ENCODE peak calls at places on chromosomes 4 and X, in four cellular contexts. One of them, this sample, is unnamed. For H3K4me1, the result is how much of the 10 kb centered on the place peaks cover.

GRCh38 chr4:88522702-88523324 is 763 bp downstream of the PYURF start:
- DNase-seq in right cardiac atrium: peak
- DNase-seq in ovary: peak
- DNase-seq in pancreas: peak
- DNase-seq in this sample: peak

GRCh38 chr4:117477925-117478324 is 392.5 kb upstream of the TRAM1L1 start:
- DNase-seq in pancreas: no peak
- DNase-seq in ovary: no peak
- DNase-seq in right cardiac atrium: no peak
- DNase-seq in this sample: no peak

GRCh38 chr4:154313004-154313587 is 178.5 kb downstream of the DCHS2 start:
- DNase-seq in right cardiac atrium: no peak
- DNase-seq in pancreas: no peak
- DNase-seq in ovary: no peak
- DNase-seq in this sample: no peak

GRCh38 chrX:101164766-101165590 is 54.6 kb upstream of the DRP2 start:
- DNase-seq in right cardiac atrium: no peak
- DNase-seq in pancreas: no peak
- DNase-seq in ovary: no peak
- DNase-seq in this sample: no peak

GRCh38 chrX:39772057-39772832 is 325.5 kb downstream of the BCOR start:
- DNase-seq in right cardiac atrium: peak
- DNase-seq in pancreas: peak
- DNase-seq in ovary: peak
- DNase-seq in this sample: peak

GRCh38 chrX:3577551-3577950 is 135.9 kb downstream of the PRKX start:
- DNase-seq in pancreas: no peak
- DNase-seq in ovary: no peak
- DNase-seq in right cardiac atrium: no peak
- DNase-seq in this sample: no peak

GRCh38 chr4:112898357-112899141 is 150.9 kb upstream of the ANK2 start:
- DNase-seq in ovary: no peak
- DNase-seq in pancreas: no peak
- DNase-seq in right cardiac atrium: no peak
- DNase-seq in this sample: no peak

GRCh38 chrX:12011075-12011474 is 127.2 kb upstream of the FRMPD4 start:
- DNase-seq in ovary: no peak
- DNase-seq in pancreas: no peak
- DNase-seq in right cardiac atrium: no peak
- DNase-seq in this sample: no peak

GRCh38 chrX:138986235-138986634 is 274.7 kb upstream of the FGF13 start:
- DNase-seq in pancreas: no peak
- DNase-seq in ovary: no peak
- DNase-seq in right cardiac atrium: no peak
- DNase-seq in this sample: no peak

GRCh38 chrX:100969936-100970335 is 428 bp downstream of the ARL13A start:
- DNase-seq in right cardiac atrium: no peak
- DNase-seq in pancreas: no peak
- DNase-seq in ovary: no peak
- DNase-seq in this sample: no peak

GRCh38 chrX:1336331-1337143 is at the start of gene IL3RA:
- DNase-seq in right cardiac atrium: no peak
- DNase-seq in ovary: no peak
- DNase-seq in pancreas: peak
- DNase-seq in this sample: no peak

GRCh38 chr4:108466936-108467902 is 153.2 kb upstream of the RPL34 start:
- DNase-seq in ovary: no peak
- DNase-seq in right cardiac atrium: no peak
- DNase-seq in pancreas: no peak
- DNase-seq in this sample: no peak

GRCh38 chr4:108465886-108466491 is 154.4 kb upstream of the RPL34 start:
- DNase-seq in ovary: no peak
- DNase-seq in right cardiac atrium: no peak
- DNase-seq in pancreas: no peak
- DNase-seq in this sample: no peak
- H3K4me1 ChIP-seq in ovary: under half
- H3K4me1 ChIP-seq in right cardiac atrium: under half
- H3K4me1 ChIP-seq in pancreas: under half
- H3K4me1 ChIP-seq in this sample: under half

GRCh38 chrX:31265383-31265782 is 193.5 kb upstream of the FTHL17 start:
- DNase-seq in right cardiac atrium: no peak
- DNase-seq in pancreas: no peak
- DNase-seq in ovary: no peak
- DNase-seq in this sample: no peak
- H3K4me3 ChIP-seq in right cardiac atrium: peak
- H3K4me3 ChIP-seq in pancreas: no peak
- H3K4me3 ChIP-seq in ovary: no peak
- H3K4me3 ChIP-seq in this sample: peak

GRCh38 chr4:73069338-73070071 is at the start of gene COX18:
- DNase-seq in right cardiac atrium: peak
- DNase-seq in ovary: peak
- DNase-seq in pancreas: peak
- DNase-seq in this sample: peak
- H3K4me1 ChIP-seq in right cardiac atrium: under half
- H3K4me1 ChIP-seq in ovary: under half
- H3K4me1 ChIP-seq in pancreas: under half
- H3K4me1 ChIP-seq in this sample: under half

GRCh38 chr4:101135371-101136010 is 211.8 kb downstream of the PPP3CA start:
- DNase-seq in ovary: no peak
- DNase-seq in pancreas: no peak
- DNase-seq in right cardiac atrium: no peak
- DNase-seq in this sample: no peak
- H3K4me3 ChIP-seq in ovary: no peak
- H3K4me3 ChIP-seq in pancreas: no peak
- H3K4me3 ChIP-seq in right cardiac atrium: peak
- H3K4me3 ChIP-seq in this sample: no peak

GRCh38 chr4:82428969-82429727 is 1.1 kb downstream of the HNRNPDL start:
- DNase-seq in pancreas: peak
- DNase-seq in ovary: peak
- DNase-seq in right cardiac atrium: peak
- DNase-seq in this sample: peak
- H3K4me1 ChIP-seq in pancreas: under half
- H3K4me1 ChIP-seq in ovary: under half
- H3K4me1 ChIP-seq in right cardiac atrium: under half
- H3K4me1 ChIP-seq in this sample: under half

GRCh38 chrX:55340896-55341433 is 76.2 kb upstream of the PAGE3 start:
- DNase-seq in pancreas: no peak
- DNase-seq in right cardiac atrium: no peak
- DNase-seq in ovary: no peak
- DNase-seq in this sample: no peak

GRCh38 chrX:55342533-55343501 is 78.1 kb upstream of the PAGE3 start:
- DNase-seq in right cardiac atrium: no peak
- DNase-seq in pancreas: no peak
- DNase-seq in ovary: no peak
- DNase-seq in this sample: peak
- H3K4me3 ChIP-seq in right cardiac atrium: no peak
- H3K4me3 ChIP-seq in pancreas: no peak
- H3K4me3 ChIP-seq in ovary: no peak
- H3K4me3 ChIP-seq in this sample: no peak

This sample was measured in HAP-1.